ENCODE peak calls at places on chromosomes 7 and 10, in nine cellular contexts. U is activated B cell treated with CpG ODN at 0.5 μM for 24 hours, H is heart right ventricle, S is dorsolateral prefrontal cortex, B is natural killer cell, W is lower leg skin, X is glutamatergic neuron, J is GM12864, T is endothelial cell. A is an unnamed sample.

GRCh38 chr10:133292919-133293809 is 15.5 kb downstream of the TUBGCP2 start:
- DNase-seq in B (no peak), J (no peak), T (no peak), W (no peak), X (no peak), S (no peak), H (no peak), U (no peak), A (no peak)

GRCh38 chr7:54112568-54112967 is 429.6 kb upstream of the VSTM2A start:
- DNase-seq in W (no peak), B (no peak), T (no peak), H (no peak), S (no peak), U (no peak), X (no peak), J (no peak), A (no peak)

GRCh38 chr10:7819126-7819470 is 793 bp downstream of the TAF3 start:
- DNase-seq in X (no peak), U (no peak), J (no peak), T (peak), S (peak), W (peak), B (no peak), H (no peak), A (peak)

GRCh38 chr7:144057954-144058353 is 9.2 kb downstream of the OR2A5 start:
- DNase-seq in W (no peak), T (no peak), H (no peak), U (no peak), B (no peak), J (no peak), X (no peak), S (no peak), A (no peak)

GRCh38 chr7:157044151-157044687 is 33.8 kb upstream of the MNX1 start:
- DNase-seq in T (no peak), X (no peak), J (no peak), U (no peak), H (no peak), B (no peak), W (no peak), S (no peak), A (no peak)

GRCh38 chr7:68691261-68692216 is 906.7 kb upstream of the AUTS2 start:
- DNase-seq in X (no peak), B (no peak), W (no peak), J (no peak), T (no peak), U (no peak), H (no peak), S (no peak), A (no peak)

GRCh38 chr10:127196227-127196954 is at the start of gene INSYN2A:
- DNase-seq in X (peak), W (no peak), B (no peak), U (no peak), S (peak), H (peak), T (peak), J (no peak), A (peak)

GRCh38 chr7:106916689-106917088 is 51.6 kb downstream of the PIK3CG start:
- DNase-seq in J (no peak), U (no peak), X (no peak), S (no peak), T (no peak), H (no peak), B (no peak), W (no peak), A (no peak)

GRCh38 chr10:130301026-130301892 is 165.1 kb downstream of the GLRX3 start:
- DNase-seq in T (no peak), X (no peak), J (no peak), S (no peak), H (peak), U (peak), W (no peak), B (peak), A (no peak)

GRCh38 chr10:11058965-11059364 is 41.3 kb downstream of the CELF2 start:
- DNase-seq in S (no peak), B (no peak), J (no peak), T (no peak), W (no peak), X (no peak), U (no peak), H (no peak), A (no peak)

GRCh38 chr10:69439813-69440506 is 11.3 kb upstream of the TSPAN15 start:
- DNase-seq in X (no peak), W (no peak), H (no peak), S (no peak), B (no peak), U (no peak), T (no peak), J (no peak), A (no peak)

GRCh38 chr10:22420787-22421517 is 75.7 kb downstream of the SPAG6 start:
- DNase-seq in H (no peak), U (no peak), B (no peak), S (no peak), W (no peak), T (no peak), X (no peak), J (no peak), A (no peak)

GRCh38 chr7:155643804-155644177 is 670 bp upstream of the RBM33 start:
- DNase-seq in W (peak), T (no peak), S (peak), U (no peak), X (no peak), B (no peak), J (no peak), H (no peak), A (peak)

GRCh38 chr7:5694221-5694754 is 87.2 kb downstream of the RNF216 start:
- DNase-seq in H (no peak), X (no peak), B (no peak), W (no peak), J (no peak), U (no peak), T (no peak), S (no peak), A (no peak)

GRCh38 chr10:74145133-74145532 is 5.5 kb downstream of the AP3M1 start:
- DNase-seq in J (no peak), X (no peak), U (no peak), H (no peak), T (no peak), W (no peak), B (no peak), S (no peak), A (no peak)

GRCh38 chr10:78520737-78521430 is 487.2 kb downstream of the RPS24 start:
- DNase-seq in T (peak), W (no peak), U (no peak), B (no peak), X (no peak), H (no peak), J (no peak), S (no peak), A (no peak)

GRCh38 chr10:119654540-119654939 is 3.4 kb downstream of the BAG3 start:
- DNase-seq in T (no peak), X (no peak), J (no peak), B (no peak), U (no peak), H (peak), S (no peak), W (peak), A (no peak)

GRCh38 chr10:22690614-22691431 is 23.6 kb downstream of the PIP4K2A start:
- DNase-seq in H (no peak), S (no peak), B (no peak), U (no peak), J (no peak), T (no peak), W (no peak), X (no peak), A (no peak)

GRCh38 chr7:111788426-111788825 is 226.1 kb upstream of the IMMP2L start:
- DNase-seq in B (no peak), T (no peak), U (no peak), H (no peak), S (no peak), J (no peak), X (no peak), W (no peak), A (no peak)

GRCh38 chr10:34721201-34721840 is 93.8 kb downstream of the PARD3 start:
- DNase-seq in X (no peak), U (no peak), B (no peak), W (no peak), T (no peak), S (no peak), H (no peak), J (no peak), A (no peak)

GRCh38 chr10:78353636-78354035 is 320.0 kb downstream of the RPS24 start:
- DNase-seq in H (no peak), U (no peak), J (no peak), B (no peak), X (no peak), W (no peak), T (no peak), S (no peak), A (no peak)

GRCh38 chr7:85343484-85343883 is 156.6 kb upstream of the SEMA3D start:
- DNase-seq in S (no peak), U (no peak), W (no peak), T (no peak), X (no peak), J (no peak), B (no peak), H (no peak), A (no peak)

GRCh38 chr10:114624941-114625780 is 32.9 kb downstream of the ABLIM1 start:
- DNase-seq in H (no peak), U (no peak), W (no peak), X (no peak), J (no peak), B (no peak), S (no peak), T (no peak), A (no peak)

GRCh38 chr10:6713120-6713519 is 133.0 kb upstream of the PRKCQ start:
- DNase-seq in U (no peak), B (no peak), X (no peak), S (no peak), J (no peak), H (no peak), W (no peak), T (no peak), A (no peak)

GRCh38 chr7:20954711-20955641 is 168.3 kb upstream of the SP8 start:
- DNase-seq in X (no peak), U (no peak), B (no peak), W (no peak), H (no peak), J (no peak), S (no peak), T (no peak), A (no peak)

GRCh38 chr10:630581-631073 is 58.8 kb downstream of the DIP2C start:
- DNase-seq in W (no peak), U (no peak), J (no peak), S (no peak), T (no peak), B (no peak), H (no peak), X (no peak), A (no peak)

GRCh38 chr10:7853892-7854289 is 35.6 kb downstream of the TAF3 start:
- DNase-seq in B (no peak), X (no peak), W (no peak), J (no peak), U (no peak), T (no peak), H (no peak), S (no peak), A (no peak)

GRCh38 chr10:88702848-88703597 is 3.0 kb upstream of the LIPK start:
- DNase-seq in W (no peak), U (no peak), B (no peak), S (no peak), H (no peak), J (no peak), T (peak), X (no peak), A (no peak)

GRCh38 chr7:157709531-157710251 is 372.9 kb downstream of the DNAJB6 start:
- DNase-seq in B (no peak), H (no peak), S (no peak), U (peak), W (no peak), X (no peak), T (no peak), J (no peak), A (no peak)

GRCh38 chr10:89156161-89156560 is 51.0 kb downstream of the CH25H start:
- DNase-seq in H (no peak), B (no peak), T (no peak), S (no peak), J (no peak), X (no peak), W (no peak), U (no peak), A (no peak)

GRCh38 chr10:24469993-24470392 is 253.7 kb downstream of the ARHGAP21 start:
- DNase-seq in B (no peak), U (no peak), X (no peak), W (no peak), S (no peak), T (no peak), H (no peak), J (no peak), A (no peak)

GRCh38 chr7:22992874-22993840 is 20.8 kb downstream of the HYCC1 start:
- DNase-seq in J (peak), X (no peak), T (no peak), W (no peak), U (no peak), S (no peak), B (no peak), H (no peak), A (no peak)

GRCh38 chr10:69496352-69497234 is 45.3 kb downstream of the TSPAN15 start:
- DNase-seq in W (no peak), X (no peak), B (no peak), J (no peak), S (peak), H (no peak), T (no peak), U (no peak), A (no peak)

GRCh38 chr7:12490105-12490688 is 80.3 kb upstream of the SCIN start:
- DNase-seq in S (no peak), B (no peak), U (no peak), H (no peak), J (peak), X (no peak), T (no peak), W (no peak), A (no peak)

GRCh38 chr10:11608159-11608966 is 3.1 kb downstream of the USP6NL start:
- DNase-seq in X (no peak), S (no peak), H (no peak), B (no peak), W (no peak), J (no peak), T (no peak), U (no peak), A (no peak)

GRCh38 chr7:102305414-102306268 is 19.0 kb downstream of the SH2B2 start:
- DNase-seq in T (no peak), U (no peak), W (no peak), X (no peak), H (no peak), S (no peak), J (peak), B (no peak), A (no peak)

GRCh38 chr10:104274762-104275721 is 6.1 kb downstream of the GSTO2 start:
- DNase-seq in X (peak), H (peak), J (no peak), S (peak), W (no peak), T (peak), U (peak), B (no peak), A (peak)

GRCh38 chr7:42893341-42894242 is 18.3 kb downstream of the C7orf25 start:
- DNase-seq in H (no peak), S (no peak), X (no peak), B (no peak), J (no peak), T (no peak), W (no peak), U (no peak), A (no peak)

DNA sequence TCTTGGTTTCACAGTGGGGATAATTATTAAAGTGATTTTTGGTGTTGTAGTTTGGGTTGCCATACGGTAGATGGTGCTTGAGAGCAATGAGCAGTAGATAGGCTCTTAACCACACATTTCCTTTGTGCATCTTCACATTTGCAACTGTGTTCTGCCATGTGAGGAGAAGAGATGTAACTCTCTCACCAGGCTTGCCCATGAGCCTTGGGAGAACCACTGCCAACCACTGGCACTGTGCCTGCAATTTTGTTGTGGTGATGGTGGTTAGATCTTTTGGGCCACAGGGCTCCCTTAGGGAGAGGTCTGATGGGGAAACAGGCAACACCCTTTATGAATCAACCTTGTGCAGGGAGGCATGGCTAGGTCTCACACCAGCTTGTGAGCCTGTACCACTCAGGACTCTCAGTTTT is 204.3 kb downstream of the CCDC7 start:
- DNase-seq in X (no peak), H (no peak), B (no peak), W (no peak), U (no peak), J (peak), T (no peak), S (no peak), A (no peak)
- TF ChIP-seq CTCF in X (no peak), H (no peak), B (peak), W (no peak), U (no peak), J (peak), T (no peak), S (no peak), A (no peak)

GRCh38 chr10:44391981-44392380 is 7.1 kb upstream of the CXCL12 start:
- DNase-seq in U (no peak), S (no peak), B (no peak), J (no peak), T (no peak), H (no peak), X (no peak), W (no peak), A (no peak)
- TF ChIP-seq CTCF in U (no peak), S (no peak), B (no peak), J (no peak), T (no peak), H (no peak), X (no peak), W (no peak), A (no peak)

GRCh38 chr7:147432068-147432467 is 1158.5 kb upstream of the C7orf33 start:
- DNase-seq in J (no peak), U (no peak), T (peak), H (no peak), B (no peak), S (no peak), X (no peak), W (no peak), A (peak)
- TF ChIP-seq CTCF in J (no peak), U (no peak), T (no peak), H (no peak), B (no peak), S (peak), X (peak), W (no peak), A (peak)

GRCh38 chr10:96374639-96374984 is 15.8 kb upstream of the OPALIN start:
- DNase-seq in S (no peak), W (no peak), U (no peak), T (peak), B (no peak), H (no peak), X (peak), J (no peak), A (peak)
- TF ChIP-seq CTCF in S (no peak), W (no peak), U (no peak), T (no peak), B (no peak), H (no peak), X (no peak), J (no peak), A (no peak)

DNA sequence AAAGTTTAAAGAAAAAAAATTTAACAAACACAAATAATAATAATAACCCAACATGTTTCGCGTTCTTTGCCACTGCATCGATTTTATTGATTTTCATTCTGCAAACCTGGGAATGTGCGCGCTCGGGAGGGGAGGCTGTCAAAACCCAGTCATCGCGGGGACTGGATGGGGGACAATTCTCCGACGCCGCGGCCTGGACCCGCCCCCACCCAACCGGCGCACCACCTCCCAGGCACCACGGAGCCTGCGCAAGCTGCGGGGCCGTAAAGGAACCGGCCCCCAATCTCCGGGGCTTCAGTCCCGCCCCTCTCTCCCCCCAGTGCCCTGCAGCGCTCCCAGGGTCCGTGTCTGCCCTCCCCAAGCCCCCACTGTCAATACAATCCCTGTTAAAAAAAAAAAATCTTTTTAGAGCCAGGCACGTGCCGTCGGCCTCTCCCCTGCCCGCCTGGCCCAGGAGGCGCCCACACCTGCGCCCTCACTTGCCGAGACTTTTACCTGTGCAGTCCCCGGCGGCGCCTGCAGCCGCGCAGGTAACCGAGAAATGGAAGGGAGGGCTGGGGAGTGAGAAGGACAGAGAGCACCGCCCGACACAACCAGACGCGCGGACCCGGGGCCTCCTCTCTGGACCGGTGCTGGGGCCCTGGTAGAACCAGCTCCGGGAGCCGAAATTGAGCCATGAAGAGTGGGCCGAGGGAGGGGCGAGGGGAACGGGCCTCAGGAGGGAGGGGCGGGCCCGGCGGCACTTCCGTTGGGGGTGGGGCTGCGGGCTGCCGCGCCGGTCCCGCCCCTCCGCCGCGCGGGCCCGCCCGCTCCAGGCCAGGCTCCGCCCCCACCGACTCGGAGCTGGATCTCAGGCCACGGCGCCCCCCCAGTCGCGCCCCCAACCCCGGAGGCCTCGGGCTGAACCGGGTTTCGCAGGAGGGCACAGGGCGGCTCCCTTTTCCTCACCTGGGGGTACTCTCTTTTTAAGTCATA is 7.6 kb upstream of the ZNF503 start:
- DNase-seq in J (no peak), W (no peak), B (no peak), X (peak), U (no peak), S (peak), T (peak), H (peak), A (peak)
- TF ChIP-seq CTCF in J (no peak), W (no peak), B (no peak), X (no peak), U (no peak), S (no peak), T (no peak), H (no peak), A (no peak)

GRCh38 chr7:231030-231857 is 38.9 kb downstream of the FAM20C start:
- DNase-seq in U (no peak), B (no peak), X (no peak), H (no peak), S (no peak), J (no peak), W (no peak), T (peak), A (no peak)

GRCh38 chr7:227940-228339 is 35.6 kb downstream of the FAM20C start:
- DNase-seq in S (no peak), W (no peak), J (no peak), T (no peak), U (no peak), B (no peak), X (no peak), H (no peak), A (no peak)

GRCh38 chr7:228610-229009 is 36.2 kb downstream of the FAM20C start:
- DNase-seq in B (no peak), W (no peak), S (no peak), J (no peak), X (no peak), H (no peak), U (no peak), T (no peak), A (no peak)

GRCh38 chr7:230274-230673 is 37.9 kb downstream of the FAM20C start:
- DNase-seq in T (no peak), W (no peak), B (no peak), H (no peak), S (no peak), X (no peak), U (no peak), J (no peak), A (no peak)

DNA sequence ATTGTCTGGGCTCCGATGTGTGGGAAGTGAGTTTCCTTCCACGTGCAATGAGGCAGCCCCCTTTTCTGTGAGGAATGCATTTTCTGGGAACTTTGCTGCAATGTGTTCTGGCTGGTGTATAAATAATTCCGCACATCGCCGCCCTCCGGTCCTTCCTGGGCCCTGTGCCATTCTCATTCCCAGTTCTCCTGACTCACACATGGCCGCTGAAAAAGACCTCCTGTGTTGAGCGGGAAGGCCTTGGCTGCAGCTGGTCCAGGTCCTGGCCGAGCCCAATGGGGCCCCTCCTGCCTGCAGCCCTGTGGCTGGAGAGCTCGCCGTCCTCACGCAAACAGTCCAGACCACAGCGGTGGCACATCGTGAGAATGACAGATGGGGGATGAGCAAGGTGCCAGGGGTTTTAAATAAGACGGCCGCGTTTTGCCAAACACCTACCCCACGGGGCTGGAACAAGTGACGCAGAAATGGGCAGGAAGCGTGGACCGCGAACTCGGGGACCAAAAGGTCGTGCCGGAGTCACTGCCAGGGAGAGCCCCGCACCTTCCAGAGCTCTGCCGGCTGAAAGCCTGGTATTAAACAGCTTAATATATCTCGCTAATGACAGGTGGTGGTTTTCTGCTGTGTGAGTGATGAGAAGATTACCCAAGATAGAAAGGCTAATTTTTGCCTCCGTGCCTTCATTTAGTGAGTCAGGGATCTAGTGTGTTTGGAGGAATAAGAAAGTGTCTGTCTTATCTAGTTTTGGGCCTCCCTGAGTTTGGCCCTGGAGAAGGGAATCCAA is 37.0 kb downstream of the FAM20C start:
- DNase-seq in J (no peak), H (peak), U (no peak), B (no peak), S (peak), X (no peak), W (peak), T (no peak), A (no peak)
- TF ChIP-seq CTCF in J (no peak), H (no peak), U (no peak), B (no peak), S (no peak), X (no peak), W (no peak), T (no peak), A (no peak)

A was measured in nephron progenitor cell.